ENCODE peak calls at places on chromosome 9, in nine cellular contexts. T is upper lobe of left lung; S is astrocyte of the spinal cord; O is CD8-positive, alpha-beta T cell; U is lower leg skin; J is AG09319; Y is uterus; G is AG10803; D is omental fat pad. A is an unnamed sample.

GRCh38 chr9:126860757-126861466 is 473 bp downstream of the ZBTB34 start:
- DNase-seq in T (no peak), S (no peak), O (no peak), U (no peak), J (no peak), Y (no peak), G (no peak), D (no peak), A (peak)

GRCh38 chr9:126531591-126531990 is 82.1 kb upstream of the LMX1B start:
- DNase-seq in T (no peak), S (no peak), O (no peak), U (no peak), J (no peak), Y (no peak), G (no peak), D (no peak), A (no peak)

GRCh38 chr9:121813811-121814210 is 162.4 kb downstream of the DAB2IP start:
- DNase-seq in T (no peak), S (no peak), O (no peak), U (no peak), J (no peak), Y (no peak), G (no peak), D (no peak), A (no peak)

GRCh38 chr9:134826336-134827246 is 54.0 kb upstream of the FCN2 start:
- DNase-seq in T (peak), S (no peak), O (no peak), U (no peak), J (no peak), Y (no peak), G (no peak), D (no peak), A (no peak)

GRCh38 chr9:20504930-20505329 is 117.4 kb downstream of the MLLT3 start:
- DNase-seq in T (no peak), S (no peak), O (no peak), U (no peak), J (no peak), Y (no peak), G (no peak), D (no peak), A (no peak)

GRCh38 chr9:101235105-101235866 is 149.5 kb downstream of the BAAT start:
- DNase-seq in T (no peak), S (peak), O (no peak), U (no peak), J (no peak), Y (no peak), G (peak), D (no peak), A (peak)

GRCh38 chr9:127915325-127915752 is 1.5 kb downstream of the ST6GALNAC4 start:
- DNase-seq in T (no peak), S (no peak), O (no peak), U (no peak), J (no peak), Y (no peak), G (no peak), D (no peak), A (no peak)

GRCh38 chr9:124329996-124330714 is 72.4 kb downstream of the NEK6 start:
- DNase-seq in T (peak), S (no peak), O (no peak), U (no peak), J (no peak), Y (no peak), G (no peak), D (no peak), A (no peak)

GRCh38 chr9:120846906-120847305 is 4.2 kb upstream of the PSMD5 start:
- DNase-seq in T (no peak), S (no peak), O (no peak), U (no peak), J (no peak), Y (no peak), G (no peak), D (no peak), A (no peak)

GRCh38 chr9:133869674-133870419 is 122.3 kb downstream of the VAV2 start:
- DNase-seq in T (no peak), S (no peak), O (no peak), U (no peak), J (no peak), Y (no peak), G (no peak), D (no peak), A (no peak)

GRCh38 chr9:99011161-99011709 is 67.5 kb downstream of the COL15A1 start:
- DNase-seq in T (no peak), S (peak), O (no peak), U (no peak), J (no peak), Y (no peak), G (no peak), D (no peak), A (no peak)

GRCh38 chr9:110864011-110864410 is 174.3 kb downstream of the LPAR1 start:
- DNase-seq in T (no peak), S (no peak), O (no peak), U (no peak), J (no peak), Y (no peak), G (no peak), D (no peak), A (no peak)

GRCh38 chr9:123232332-123232731 is 36.1 kb downstream of the STRBP start:
- DNase-seq in T (no peak), S (no peak), O (no peak), U (no peak), J (no peak), Y (no peak), G (no peak), D (no peak), A (no peak)

GRCh38 chr9:101527066-101527465 is 6.6 kb upstream of the RNF20 start:
- DNase-seq in T (no peak), S (no peak), O (no peak), U (no peak), J (no peak), Y (no peak), G (no peak), D (no peak), A (no peak)

GRCh38 chr9:80797841-80798688 is 891.3 kb downstream of the TLE1 start:
- DNase-seq in T (no peak), S (peak), O (no peak), U (peak), J (peak), Y (peak), G (peak), D (no peak), A (no peak)

GRCh38 chr9:126704157-126704941 is 90.6 kb downstream of the LMX1B start:
- DNase-seq in T (no peak), S (peak), O (peak), U (no peak), J (no peak), Y (peak), G (peak), D (peak), A (no peak)

GRCh38 chr9:35661756-35662350 is 3.1 kb downstream of the ARHGEF39 start:
- DNase-seq in T (no peak), S (no peak), O (peak), U (no peak), J (no peak), Y (no peak), G (no peak), D (no peak), A (no peak)

GRCh38 chr9:93612796-93613154 is 36.4 kb downstream of the PHF2 start:
- DNase-seq in T (no peak), S (no peak), O (peak), U (no peak), J (no peak), Y (no peak), G (no peak), D (no peak), A (peak)

GRCh38 chr9:22147818-22148573 is 138.9 kb upstream of the CDKN2B start:
- DNase-seq in T (no peak), S (peak), O (no peak), U (no peak), J (no peak), Y (no peak), G (peak), D (no peak), A (no peak)

GRCh38 chr9:116490321-116490720 is 196.8 kb upstream of the TRIM32 start:
- DNase-seq in T (no peak), S (no peak), O (no peak), U (no peak), J (no peak), Y (no peak), G (no peak), D (no peak), A (no peak)

GRCh38 chr9:136459425-136459824 is 19.8 kb upstream of the INPP5E start:
- DNase-seq in T (peak), S (no peak), O (no peak), U (no peak), J (no peak), Y (no peak), G (no peak), D (no peak), A (no peak)

GRCh38 chr9:115328228-115328627 is 210.3 kb upstream of the TNC start:
- DNase-seq in T (no peak), S (peak), O (no peak), U (peak), J (peak), Y (peak), G (peak), D (no peak), A (no peak)

GRCh38 chr9:35756743-35757526 is 2.9 kb upstream of the MSMP start:
- DNase-seq in T (peak), S (peak), O (peak), U (no peak), J (no peak), Y (peak), G (no peak), D (no peak), A (peak)

GRCh38 chr9:87280421-87280820 is 217.2 kb upstream of the DAPK1 start:
- DNase-seq in T (no peak), S (peak), O (no peak), U (no peak), J (peak), Y (no peak), G (peak), D (no peak), A (no peak)

GRCh38 chr9:25994605-25995004 is 316.4 kb upstream of the TUSC1 start:
- DNase-seq in T (no peak), S (no peak), O (no peak), U (no peak), J (no peak), Y (no peak), G (no peak), D (no peak), A (no peak)

GRCh38 chr9:8366161-8366926 is 566.8 kb upstream of the DMAC1 start:
- DNase-seq in T (no peak), S (peak), O (no peak), U (no peak), J (no peak), Y (no peak), G (no peak), D (no peak), A (no peak)

GRCh38 chr9:6186691-6187090 is 28.9 kb upstream of the IL33 start:
- DNase-seq in T (no peak), S (no peak), O (no peak), U (no peak), J (no peak), Y (no peak), G (no peak), D (no peak), A (no peak)

GRCh38 chr9:35555246-35555701 is 49.8 kb upstream of the TESK1 start:
- DNase-seq in T (no peak), S (no peak), O (no peak), U (no peak), J (no peak), Y (no peak), G (no peak), D (no peak), A (peak)

GRCh38 chr9:99105152-99106043 is 485 bp downstream of the TGFBR1 start:
- DNase-seq in T (peak), S (peak), O (peak), U (peak), J (peak), Y (peak), G (peak), D (peak), A (peak)

GRCh38 chr9:108761530-108762347 is 94.0 kb downstream of the ACTL7B start:
- DNase-seq in T (no peak), S (peak), O (no peak), U (peak), J (no peak), Y (peak), G (peak), D (no peak), A (peak)

GRCh38 chr9:34454571-34455065 is 3.8 kb downstream of the FAM219A start:
- DNase-seq in T (no peak), S (peak), O (no peak), U (peak), J (no peak), Y (no peak), G (peak), D (no peak), A (no peak)

GRCh38 chr9:73841018-73841417 is 656.1 kb upstream of the RORB start:
- DNase-seq in T (no peak), S (no peak), O (no peak), U (no peak), J (no peak), Y (no peak), G (no peak), D (no peak), A (no peak)

GRCh38 chr9:87337335-87338074 is 160.2 kb upstream of the DAPK1 start:
- DNase-seq in T (no peak), S (peak), O (no peak), U (no peak), J (no peak), Y (peak), G (peak), D (no peak), A (no peak)

GRCh38 chr9:108637340-108637739 is 218.4 kb downstream of the ACTL7B start:
- DNase-seq in T (no peak), S (no peak), O (no peak), U (no peak), J (no peak), Y (no peak), G (no peak), D (no peak), A (no peak)

DNA sequence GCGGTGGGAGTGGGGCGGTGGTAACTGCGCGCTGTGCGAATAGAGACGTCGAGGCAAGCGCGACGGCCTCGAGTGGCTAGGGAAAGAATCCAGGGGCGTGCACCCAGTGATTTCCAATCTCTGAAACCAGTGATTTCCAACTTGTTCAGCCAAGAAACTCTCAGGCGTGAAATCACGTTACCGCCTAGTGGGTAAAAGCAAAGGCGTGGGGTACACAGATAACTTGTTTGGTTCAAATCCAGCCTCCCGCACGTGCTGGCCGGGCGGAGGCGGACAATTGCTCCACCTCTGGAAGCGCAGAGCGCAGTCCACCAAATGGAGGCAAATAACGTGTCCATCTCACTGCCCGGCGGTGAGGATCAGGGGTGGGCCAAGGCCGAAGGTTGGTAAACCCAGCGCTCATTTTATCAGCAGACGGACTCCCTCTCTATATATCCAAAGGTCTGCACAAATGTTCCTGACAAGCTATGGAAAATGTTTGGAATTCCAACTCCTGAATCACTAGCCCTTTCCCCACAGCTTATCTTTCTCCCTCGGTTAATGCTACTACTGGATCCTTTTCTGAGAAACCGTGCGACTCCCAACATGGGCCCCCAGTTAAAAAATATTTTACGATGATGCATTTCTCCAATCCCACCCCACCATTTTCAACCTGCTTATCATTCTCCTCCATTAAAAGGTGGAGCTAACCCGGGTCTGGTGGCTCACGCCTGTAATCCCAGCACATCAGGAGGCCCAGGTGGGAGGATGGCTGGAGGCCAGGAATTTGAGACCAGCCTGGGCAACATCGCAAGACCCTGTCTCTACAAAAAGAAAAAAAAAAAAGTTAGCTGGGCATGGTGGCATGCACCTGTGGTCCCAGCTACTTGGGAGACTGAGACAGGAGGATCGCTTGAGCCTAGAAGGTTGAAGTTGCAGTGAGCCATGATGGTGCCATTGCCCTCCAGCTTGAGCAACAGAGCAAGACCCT is 950 bp upstream of the FNBP1 start:
- DNase-seq in T (no peak), S (no peak), O (no peak), U (no peak), J (no peak), Y (peak), G (peak), D (peak), A (no peak)
- TF ChIP-seq CTCF in T (no peak), S (peak), O (no peak), U (no peak), J (peak), Y (peak), G (peak), D (no peak), A (no peak)

GRCh38 chr9:113580041-113580953 is 116.8 kb downstream of the RGS3 start:
- DNase-seq in T (peak), S (peak), O (peak), U (peak), J (no peak), Y (peak), G (no peak), D (no peak), A (peak)

GRCh38 chr9:113577525-113578261 is 114.2 kb downstream of the RGS3 start:
- DNase-seq in T (no peak), S (peak), O (no peak), U (no peak), J (no peak), Y (no peak), G (peak), D (no peak), A (no peak)

GRCh38 chr9:113579270-113580040 is 115.9 kb downstream of the RGS3 start:
- DNase-seq in T (no peak), S (peak), O (peak), U (no peak), J (no peak), Y (no peak), G (no peak), D (no peak), A (peak)

GRCh38 chr9:113578877-113579269 is 115.3 kb downstream of the RGS3 start:
- DNase-seq in T (no peak), S (peak), O (peak), U (no peak), J (peak), Y (no peak), G (peak), D (no peak), A (peak)

DNA sequence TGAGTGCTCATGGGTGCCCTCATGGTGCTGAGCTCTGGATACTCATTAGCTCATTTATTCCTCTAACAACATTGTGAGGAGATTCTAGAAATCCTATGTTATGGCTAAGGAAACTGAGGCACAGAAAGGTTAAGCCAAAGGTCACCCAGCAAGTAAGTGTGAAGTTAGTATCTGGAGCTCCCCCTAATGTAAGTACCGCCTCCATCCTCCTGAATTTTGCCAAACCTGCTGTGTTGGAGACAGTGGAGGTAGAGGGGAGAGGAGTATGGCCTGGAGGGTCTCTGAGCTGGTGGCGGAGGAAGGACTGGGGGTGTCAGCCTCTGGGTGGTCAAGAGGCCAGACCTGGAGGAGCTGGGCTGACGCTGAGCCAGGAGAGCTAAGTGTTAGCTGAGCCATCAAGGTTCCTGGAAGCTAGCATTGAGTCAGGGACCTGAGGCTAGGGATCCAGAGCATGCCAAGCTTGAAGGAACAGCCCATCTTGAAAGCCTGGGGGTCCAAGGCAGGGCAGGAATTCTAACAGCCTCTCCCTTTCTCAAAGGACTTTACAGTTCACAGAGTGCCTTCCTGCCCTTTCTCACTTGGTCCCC is 114.8 kb downstream of the RGS3 start:
- DNase-seq in T (no peak), S (no peak), O (no peak), U (no peak), J (no peak), Y (no peak), G (no peak), D (no peak), A (no peak)
- TF ChIP-seq CTCF in T (no peak), S (peak), O (no peak), U (no peak), J (no peak), Y (no peak), G (peak), D (no peak), A (no peak)

GRCh38 chr9:928363-929042 is 48.0 kb upstream of the DMRT3 start:
- DNase-seq in T (no peak), S (no peak), O (no peak), U (no peak), J (no peak), Y (no peak), G (no peak), D (no peak), A (peak)
- TF ChIP-seq CTCF in T (no peak), S (peak), O (peak), U (no peak), J (peak), Y (no peak), G (peak), D (no peak), A (peak)

GRCh38 chr9:132042324-132042723 is 37.3 kb downstream of the MED27 start:
- DNase-seq in T (no peak), S (peak), O (no peak), U (no peak), J (peak), Y (no peak), G (peak), D (no peak), A (no peak)

GRCh38 chr9:132043708-132044107 is 36.0 kb downstream of the MED27 start:
- DNase-seq in T (no peak), S (no peak), O (no peak), U (no peak), J (no peak), Y (no peak), G (no peak), D (no peak), A (no peak)

GRCh38 chr9:132041825-132042224 is 37.8 kb downstream of the MED27 start:
- DNase-seq in T (no peak), S (no peak), O (no peak), U (no peak), J (no peak), Y (no peak), G (no peak), D (no peak), A (no peak)

GRCh38 chr9:132039284-132039683 is 40.4 kb downstream of the MED27 start:
- DNase-seq in T (no peak), S (no peak), O (no peak), U (no peak), J (no peak), Y (no peak), G (no peak), D (no peak), A (no peak)

DNA sequence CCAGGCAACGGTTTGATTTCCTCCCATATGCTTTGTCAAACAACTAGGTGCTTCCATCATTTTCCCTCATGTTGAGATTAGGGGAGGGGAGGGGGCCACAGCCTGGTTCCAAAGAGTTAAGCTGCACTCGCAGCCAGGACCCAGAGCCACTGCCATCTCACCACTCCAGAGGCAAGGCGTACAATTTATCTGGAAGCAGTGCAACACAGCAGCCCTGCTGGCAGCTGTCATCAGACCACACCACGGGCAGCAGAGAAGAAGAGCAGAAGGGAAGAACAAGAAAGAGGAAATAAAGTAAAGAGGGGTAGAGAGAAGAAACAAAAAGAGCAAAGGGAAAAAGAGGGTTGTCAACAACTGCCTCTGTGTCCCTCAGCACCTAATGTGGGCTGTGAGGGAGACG is 38.9 kb downstream of the MED27 start:
- DNase-seq in T (no peak), S (no peak), O (no peak), U (no peak), J (no peak), Y (no peak), G (no peak), D (no peak), A (no peak)
- TF ChIP-seq CTCF in T (no peak), S (no peak), O (no peak), U (no peak), J (no peak), Y (no peak), G (no peak), D (no peak), A (no peak)

A was measured in GM13977.